ENCODE peak calls at places on chromosomes 11 and 22, in six cellular contexts. S is effector CD8-positive, alpha-beta T cell; C is tibial artery; A is fibroblast of lung; T is activated CD4-positive, CD25-positive, alpha-beta regulatory T cell treated with anti-CD3 and anti-CD28 coated beads, Interleukin-2, amount 50 U/mL, for 16 hours; Y is iris pigment epithelial cell. Z is an unnamed sample.

GRCh38 chr11:44002191-44003093 is 45.3 kb upstream of the ACCSL start:
- DNase-seq in C (peak), T (no peak), S (no peak), A (no peak), Y (no peak), Z (no peak)

GRCh38 chr11:34458566-34458965 is 19.8 kb downstream of the CAT start:
- DNase-seq in A (no peak), T (no peak), C (no peak), Y (no peak), S (no peak), Z (no peak)

GRCh38 chr11:65488273-65489058 is 10.4 kb upstream of the MALAT1 start:
- DNase-seq in T (no peak), S (no peak), A (peak), Y (peak), C (peak), Z (peak)

GRCh38 chr11:31968774-31969433 is 122.0 kb upstream of the RCN1 start:
- DNase-seq in T (no peak), Y (peak), C (no peak), S (no peak), A (peak), Z (peak)

GRCh38 chr11:5368502-5369043 is 15.0 kb upstream of the OR51M1 start:
- DNase-seq in T (no peak), C (no peak), A (no peak), S (no peak), Y (peak), Z (no peak)

GRCh38 chr11:46290598-46291309 is 13.3 kb downstream of the CREB3L1 start:
- DNase-seq in C (no peak), Y (peak), T (no peak), S (no peak), A (peak), Z (peak)

GRCh38 chr11:80122211-80122610 is 681.4 kb upstream of the TENM4 start:
- DNase-seq in A (peak), C (no peak), Y (no peak), T (no peak), S (no peak), Z (no peak)

GRCh38 chr11:34263462-34264186 is 94.2 kb downstream of the ABTB2 start:
- DNase-seq in Y (peak), C (peak), S (no peak), T (no peak), A (peak), Z (peak)

GRCh38 chr11:1091332-1092083 is 16.8 kb downstream of the MUC2 start:
- DNase-seq in C (no peak), S (no peak), T (no peak), A (no peak), Y (no peak), Z (no peak)

GRCh38 chr11:3947084-3947483 is 91.6 kb downstream of the STIM1 start:
- DNase-seq in T (peak), A (peak), Y (peak), C (no peak), S (no peak), Z (peak)

GRCh38 chr11:128354476-128354875 is 232.9 kb downstream of the ETS1 start:
- DNase-seq in S (no peak), T (no peak), A (no peak), C (no peak), Y (no peak), Z (peak)

GRCh38 chr11:71452354-71453020 is 516 bp upstream of the NADSYN1 start:
- DNase-seq in T (no peak), Y (peak), A (peak), C (peak), S (peak), Z (peak)

GRCh38 chr11:783581-784015 is 6.3 kb downstream of the CEND1 start:
- DNase-seq in T (no peak), C (peak), A (peak), S (no peak), Y (peak), Z (peak)

GRCh38 chr11:74522776-74523175 is 29.3 kb upstream of the LIPT2 start:
- DNase-seq in S (no peak), Y (no peak), T (no peak), A (no peak), C (no peak), Z (no peak)

GRCh38 chr22:23684051-23684450 is 6.8 kb upstream of the RGL4 start:
- DNase-seq in A (no peak), C (peak), S (no peak), T (no peak), Y (no peak), Z (no peak)

GRCh38 chr11:63613517-63614135 is 607 bp downstream of the PLAAT3 start:
- DNase-seq in C (peak), T (no peak), Y (no peak), S (no peak), A (no peak), Z (no peak)

GRCh38 chr11:92504004-92504403 is 279.4 kb downstream of the FAT3 start:
- DNase-seq in Y (no peak), C (no peak), S (no peak), T (no peak), A (no peak), Z (no peak)

GRCh38 chr11:123681007-123681406 is 26.6 kb upstream of the SCN3B start:
- DNase-seq in T (no peak), C (no peak), Y (no peak), A (no peak), S (no peak), Z (no peak)

GRCh38 chr22:49447837-49448236 is 379.8 kb downstream of the BRD1 start:
- DNase-seq in Y (no peak), C (peak), S (no peak), A (no peak), T (no peak), Z (no peak)

GRCh38 chr22:33076368-33076767 is 18.2 kb upstream of the SYN3 start:
- DNase-seq in C (no peak), A (no peak), Y (peak), S (no peak), T (no peak), Z (peak)

GRCh38 chr22:19766506-19767426 is 6.2 kb downstream of the TBX1 start:
- DNase-seq in S (peak), C (no peak), T (no peak), A (no peak), Y (no peak), Z (no peak)

GRCh38 chr11:132409591-132410375 is 1039.4 kb downstream of the NTM start:
- DNase-seq in C (no peak), S (no peak), A (no peak), T (no peak), Y (no peak), Z (no peak)

GRCh38 chr11:134412508-134413333 is 679 bp upstream of the B3GAT1 start:
- DNase-seq in S (no peak), Y (no peak), A (no peak), T (no peak), C (no peak), Z (no peak)